ENCODE peak calls at places on chromosomes 7 and 10, in six cellular contexts. Y is amygdala, V is skeletal muscle cell, S is HCT116, U is left cardiac atrium, B is substantia nigra. F is an unnamed sample.

GRCh38 chr10:125337510-125337909 is 177.1 kb upstream of the CTBP2 start:
- DNase-seq in Y (no peak), V (no peak), S (no peak), U (no peak), B (no peak), F (no peak)

GRCh38 chr7:54541941-54542618 is at the start of gene VSTM2A:
- DNase-seq in Y (no peak), V (no peak), S (no peak), U (no peak), B (no peak), F (peak; percentile 63)

GRCh38 chr7:4613855-4614548 is 68.1 kb upstream of the FOXK1 start:
- DNase-seq in Y (no peak), V (peak; percentile 48), S (no peak), U (no peak), B (no peak), F (no peak)

GRCh38 chr10:31707578-31708411 is 220.8 kb downstream of the ARHGAP12 start:
- DNase-seq in Y (no peak), V (no peak), S (no peak), U (peak; percentile 87), B (no peak), F (peak; percentile 32)

GRCh38 chr7:74454059-74454947 is 597 bp downstream of the GTF2IRD1 start:
- DNase-seq in Y (peak; percentile 45), V (no peak), S (no peak), U (no peak), B (no peak), F (no peak)

GRCh38 chr7:27210441-27211083 is 10.7 kb upstream of the HOXA13 start:
- DNase-seq in Y (peak; percentile 6), V (no peak), S (no peak), U (peak; percentile 62), B (no peak), F (no peak)

GRCh38 chr10:93826355-93826754 is 67.4 kb upstream of the SLC35G1 start:
- DNase-seq in Y (no peak), V (no peak), S (no peak), U (no peak), B (no peak), F (no peak)

GRCh38 chr7:151895008-151895661 is 18.2 kb upstream of the PRKAG2 start:
- DNase-seq in Y (no peak), V (no peak), S (no peak), U (no peak), B (no peak), F (no peak)

GRCh38 chr10:119655566-119656001 is 4.4 kb downstream of the BAG3 start:
- DNase-seq in Y (no peak), V (peak; percentile 60), S (no peak), U (peak; percentile 72), B (no peak), F (peak; percentile 45)

GRCh38 chr10:124125305-124126116 is 32.1 kb upstream of the CHST15 start:
- DNase-seq in Y (no peak), V (no peak), S (peak; percentile 29), U (no peak), B (no peak), F (no peak)

GRCh38 chr10:25493122-25493893 is 318.5 kb downstream of the GPR158 start:
- DNase-seq in Y (no peak), V (peak; percentile 78), S (peak; percentile 50), U (no peak), B (no peak), F (peak; percentile 55)

GRCh38 chr7:139886206-139886605 is 57.1 kb downstream of the TBXAS1 start:
- DNase-seq in Y (no peak), V (no peak), S (no peak), U (no peak), B (no peak), F (no peak)

GRCh38 chr10:62817763-62818425 is 1.7 kb upstream of the EGR2 start:
- DNase-seq in Y (peak; percentile 38), V (no peak), S (peak; percentile 56), U (peak; percentile 73), B (no peak), F (peak; percentile 49)

GRCh38 chr10:45265995-45266394 is 49.4 kb downstream of the OR13A1 start:
- DNase-seq in Y (no peak), V (no peak), S (no peak), U (no peak), B (no peak), F (no peak)

F was measured in G401.